ENCODE peak calls at places on chromosomes 4 and X, in five cellular contexts. Z is A549, D is GM12878, S is HepG2, Y is K562. U is an unnamed sample.
A peak's percentile ranks its signal among the peaks of the same experiment; 100 is the strongest.

GRCh38 chr4:128159967-128160366 is 98.9 kb downstream of the LARP1B start:
- DNase-seq in Z (no peak), D (no peak), S (no peak), Y (no peak), U (no peak)

GRCh38 chr4:34148322-34148908 is 2095.9 kb downstream of the ARAP2 start:
- DNase-seq in Z (peak; percentile 2), D (no peak), S (no peak), Y (no peak), U (no peak)

GRCh38 chrX:130975947-130976346 is 72.9 kb upstream of the ENOX2 start:
- DNase-seq in Z (peak; percentile 25), D (no peak), S (peak; percentile 24), Y (peak; percentile 37), U (peak; percentile 53)

GRCh38 chrX:118579417-118579816 is 83.8 kb downstream of the DOCK11 start:
- DNase-seq in Z (no peak), D (no peak), S (no peak), Y (no peak), U (no peak)

GRCh38 chr4:94939791-94940530 is 182.2 kb downstream of the BMPR1B start:
- DNase-seq in Z (no peak), D (no peak), S (no peak), Y (no peak), U (no peak)

GRCh38 chrX:135480076-135480475 is 40.4 kb upstream of the INTS6L start:
- DNase-seq in Z (no peak), D (no peak), S (no peak), Y (no peak), U (no peak)

GRCh38 chr4:14744346-14744745 is 257.9 kb upstream of the CPEB2 start:
- DNase-seq in Z (no peak), D (no peak), S (no peak), Y (no peak), U (no peak)

GRCh38 chrX:63661676-63662075 is 123.3 kb downstream of the ARHGEF9 start:
- DNase-seq in Z (no peak), D (no peak), S (no peak), Y (no peak), U (no peak)

GRCh38 chr4:138972956-138973819 is 42.4 kb upstream of the NOCT start:
- DNase-seq in Z (no peak), D (no peak), S (no peak), Y (peak; percentile 18), U (no peak)

GRCh38 chr4:6732441-6733357 is 16.7 kb downstream of the BLOC1S4 start:
- DNase-seq in Z (peak; percentile 69), D (no peak), S (peak; percentile 77), Y (peak; percentile 89), U (peak; percentile 72)

GRCh38 chrX:29687687-29688086 is 527.7 kb upstream of the MAGEB2 start:
- DNase-seq in Z (no peak), D (no peak), S (no peak), Y (no peak), U (no peak)

GRCh38 chr4:52201705-52202104 is 150.6 kb downstream of the SPATA18 start:
- DNase-seq in Z (no peak), D (no peak), S (no peak), Y (no peak), U (no peak)

GRCh38 chrX:22486326-22486725 is 213.6 kb downstream of the CBLL2 start:
- DNase-seq in Z (no peak), D (no peak), S (no peak), Y (no peak), U (no peak)

GRCh38 chrX:110021180-110022022 is 18.5 kb downstream of the TMEM164 start:
- DNase-seq in Z (no peak), D (no peak), S (no peak), Y (no peak), U (no peak)

GRCh38 chr4:74118600-74119351 is 19.8 kb upstream of the CXCL2 start:
- DNase-seq in Z (no peak), D (no peak), S (no peak), Y (no peak), U (no peak)

DNA sequence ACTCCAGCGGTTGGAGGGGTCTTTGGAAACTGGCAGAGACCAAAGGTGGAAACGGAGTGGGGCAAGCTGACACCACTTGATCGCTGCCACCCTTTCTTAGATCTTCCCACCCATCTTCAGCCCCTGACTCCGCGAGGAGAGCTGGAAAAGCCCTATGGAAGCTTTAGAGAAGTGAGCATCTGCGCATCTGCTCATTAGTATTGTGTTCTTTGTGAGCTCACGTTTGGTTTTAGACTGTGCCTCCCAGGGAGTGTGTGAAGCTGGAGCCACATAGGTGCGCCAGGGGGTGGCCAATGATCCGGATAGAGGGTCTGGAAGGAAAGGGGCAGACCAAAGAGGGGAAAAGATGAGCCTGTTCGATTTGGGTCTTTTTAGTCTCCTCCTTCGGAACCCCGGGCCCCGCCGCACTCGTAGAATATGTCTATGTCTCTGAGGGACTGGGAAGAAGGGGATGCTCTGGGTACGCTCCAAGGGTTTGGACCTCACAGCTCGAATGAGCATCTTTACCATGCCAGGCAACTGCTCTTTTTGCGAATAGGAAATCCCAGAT is 564 bp upstream of the DKK2 start:
- DNase-seq in Z (no peak), D (no peak), S (no peak), Y (no peak), U (no peak)
- H3K4me3 ChIP-seq in Z (no peak overlapping the region), D (no peak overlapping the region), S (no peak overlapping the region), Y (no peak overlapping the region), U (no peak overlapping the region)

GRCh38 chr4:122855491-122855890 is 28.9 kb downstream of the FGF2 start:
- DNase-seq in Z (no peak), D (no peak), S (no peak), Y (no peak), U (no peak)
- TF ChIP-seq MYC in Z (no peak), D (no peak), S (no peak), Y (no peak), U (no peak)

DNA sequence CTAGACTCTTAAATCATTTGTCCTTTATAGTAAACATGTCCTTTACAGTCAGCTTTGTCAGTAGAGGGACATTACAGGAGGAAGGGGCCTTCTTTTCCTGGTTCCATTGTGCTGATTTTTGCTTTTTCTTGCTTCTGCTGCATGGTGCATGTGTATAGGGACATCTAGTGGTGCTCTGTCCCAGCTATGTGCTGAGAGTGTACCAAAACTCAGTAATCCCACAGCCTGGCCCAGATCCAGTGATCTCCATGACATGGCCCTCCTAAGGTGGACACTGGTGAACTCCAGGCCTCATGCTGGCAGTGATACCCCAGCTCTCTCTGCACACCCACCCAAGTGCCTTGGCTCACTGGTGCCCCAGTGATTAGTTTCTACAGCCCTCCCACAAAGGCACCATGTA is 45.2 kb downstream of the MAGEB17 start:
- DNase-seq in Z (no peak), D (no peak), S (peak; percentile 0), Y (no peak), U (peak; percentile 12)
- TF ChIP-seq CTCF in Z (peak; percentile 34), D (peak; percentile 39), S (peak; percentile 39), Y (peak; percentile 44), U (peak; percentile 31)

GRCh38 chr4:40058854-40059253 is 2.2 kb downstream of the N4BP2 start:
- DNase-seq in Z (no peak), D (no peak), S (no peak), Y (no peak), U (no peak)
- H3K4me3 ChIP-seq in Z (no peak overlapping the region), D (no peak overlapping the region), S (peak overlapping the region; percentile 84), Y (peak overlapping the region; percentile 63), U (peak overlapping the region; percentile 82)